ENCODE peak calls at places on chromosomes 6 and 20, in eight cellular contexts. S is nephron progenitor cell, N is foreskin fibroblast, W is type B pancreatic cell, L is fibroblast of pulmonary artery, I is HL-60, D is AG09309, E is mesothelial cell of epicardium. J is an unnamed sample.

GRCh38 chr20:45998761-45999160 is 9.9 kb upstream of the MMP9 start:
- DNase-seq in S (no peak), I (peak; percentile 88), N (no peak), W (no peak), E (no peak), D (no peak), L (no peak), J (peak; percentile 83)

GRCh38 chr6:134177753-134178229 is 125.4 kb upstream of the SLC2A12 start:
- DNase-seq in L (peak; percentile 81), W (no peak), I (peak; percentile 17), S (no peak), E (no peak), N (peak; percentile 84), D (peak; percentile 83), J (no peak)

GRCh38 chr6:83265384-83265783 is 72.2 kb downstream of the RWDD2A start:
- DNase-seq in I (no peak), N (peak; percentile 33), W (no peak), E (no peak), S (no peak), L (peak; percentile 35), D (no peak), J (no peak)

GRCh38 chr20:49539481-49540231 is 28.3 kb downstream of the PTGIS start:
- DNase-seq in N (no peak), E (no peak), L (no peak), D (no peak), W (no peak), I (no peak), S (no peak), J (no peak)

GRCh38 chr6:53432318-53433161 is 83.8 kb upstream of the ELOVL5 start:
- DNase-seq in W (no peak), D (peak; percentile 64), N (peak; percentile 69), L (peak; percentile 88), S (peak; percentile 10), I (peak; percentile 21), E (no peak), J (no peak)

GRCh38 chr20:11496382-11496781 is 421.3 kb upstream of the BTBD3 start:
- DNase-seq in I (no peak), S (peak; percentile 3), W (no peak), N (no peak), E (no peak), L (no peak), D (no peak), J (no peak)

GRCh38 chr6:127131275-127131674 is 12.8 kb downstream of the RSPO3 start:
- DNase-seq in S (no peak), N (no peak), W (no peak), L (no peak), I (no peak), E (no peak), D (no peak), J (no peak)

GRCh38 chr6:55643868-55644267 is 64.9 kb upstream of the HMGCLL1 start:
- DNase-seq in I (no peak), D (no peak), S (no peak), N (peak; percentile 46), W (no peak), L (peak; percentile 8), E (no peak), J (no peak)

GRCh38 chr20:59010995-59011873 is 4.2 kb upstream of the CTSZ start:
- DNase-seq in W (no peak), N (peak; percentile 74), L (peak; percentile 93), I (no peak), D (peak; percentile 68), E (no peak), S (no peak), J (no peak)

GRCh38 chr6:76416821-76417605 is 344.6 kb upstream of the IMPG1 start:
- DNase-seq in D (no peak), L (no peak), I (no peak), S (no peak), N (no peak), W (no peak), E (no peak), J (no peak)

GRCh38 chr20:17542481-17542880 is 11.3 kb upstream of the BFSP1 start:
- DNase-seq in S (no peak), E (no peak), W (no peak), L (no peak), I (no peak), N (no peak), D (no peak), J (no peak)

GRCh38 chr6:140956567-140957306 is 1176.0 kb upstream of the GJE1 start:
- DNase-seq in I (no peak), E (no peak), D (no peak), L (peak; percentile 6), W (no peak), S (no peak), N (peak; percentile 50), J (no peak)

GRCh38 chr6:147127587-147127986 is 76.6 kb upstream of the STXBP5 start:
- DNase-seq in W (no peak), S (no peak), I (no peak), N (no peak), L (no peak), D (no peak), E (no peak), J (no peak)

GRCh38 chr6:158642805-158643489 is 1.6 kb downstream of the DYNLT1 start:
- DNase-seq in N (no peak), L (peak; percentile 34), E (no peak), W (peak; percentile 11), D (no peak), S (no peak), I (no peak), J (no peak)

GRCh38 chr6:116208056-116208785 is 45.7 kb downstream of the TSPYL4 start:
- DNase-seq in E (no peak), S (no peak), W (no peak), N (no peak), I (no peak), L (no peak), D (no peak), J (no peak)

GRCh38 chr6:116210750-116211425 is 43.0 kb downstream of the TSPYL4 start:
- DNase-seq in S (no peak), W (no peak), L (peak; percentile 65), N (peak; percentile 58), D (peak; percentile 40), E (no peak), I (no peak), J (no peak)

GRCh38 chr6:116210316-116210715 is 43.6 kb downstream of the TSPYL4 start:
- DNase-seq in N (no peak), I (no peak), S (no peak), L (no peak), W (no peak), E (no peak), D (no peak), J (no peak)

GRCh38 chr6:116205318-116205717 is 48.6 kb downstream of the TSPYL4 start:
- DNase-seq in D (no peak), I (no peak), E (no peak), S (no peak), L (no peak), N (no peak), W (no peak), J (no peak)

GRCh38 chr6:116206231-116206903 is 47.5 kb downstream of the TSPYL4 start:
- DNase-seq in D (peak; percentile 20), N (no peak), E (no peak), I (no peak), L (peak; percentile 50), W (no peak), S (no peak), J (no peak)
- TF ChIP-seq CTCF in D (no peak), N (no peak), E (no peak), I (no peak), L (no peak), W (no peak), S (no peak), J (no peak)

GRCh38 chr6:144077881-144078280 is 17.5 kb downstream of the SF3B5 start:
- DNase-seq in E (no peak), I (no peak), D (no peak), N (no peak), S (no peak), W (no peak), L (no peak), J (no peak)

GRCh38 chr6:144075187-144075586 is 20.2 kb downstream of the SF3B5 start:
- DNase-seq in S (no peak), D (no peak), L (no peak), N (no peak), W (no peak), I (no peak), E (no peak), J (no peak)

GRCh38 chr6:144075884-144076283 is 19.5 kb downstream of the SF3B5 start:
- DNase-seq in L (no peak), D (no peak), N (no peak), I (no peak), E (no peak), W (no peak), S (no peak), J (no peak)
- TF ChIP-seq CTCF in L (no peak), D (no peak), N (no peak), I (no peak), E (no peak), W (no peak), S (no peak), J (no peak)

DNA sequence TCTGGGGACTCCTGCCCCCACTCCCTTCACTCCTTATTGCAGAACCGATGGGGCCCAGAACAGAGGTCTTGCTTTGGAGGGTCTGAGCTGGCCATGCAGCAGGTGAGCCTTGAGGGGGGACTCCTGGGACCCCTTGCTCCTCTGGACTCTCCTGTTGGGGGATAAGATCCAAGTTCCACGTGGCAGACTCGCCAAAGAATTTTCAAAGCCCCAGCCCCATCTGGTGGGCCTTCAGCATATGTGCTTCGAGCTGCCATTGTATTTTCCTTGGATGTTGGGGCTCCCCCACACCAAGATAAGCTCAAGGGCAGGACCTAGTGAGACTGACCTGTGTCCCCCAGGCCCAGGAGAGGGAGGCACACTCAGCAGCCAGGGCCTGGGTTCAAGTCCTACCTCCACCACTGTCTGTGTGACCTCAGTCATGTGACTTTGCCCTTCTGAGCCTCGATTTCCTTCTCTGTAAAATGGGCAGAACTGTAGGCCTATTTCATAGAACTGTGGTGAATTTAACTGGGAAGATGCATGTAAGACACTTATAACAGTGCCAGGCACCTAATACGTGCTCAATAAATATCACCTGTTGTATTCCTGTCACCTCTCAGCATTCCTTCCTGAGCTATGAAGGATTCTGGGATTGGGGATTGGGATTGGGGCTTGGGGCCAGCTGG is 115.5 kb downstream of the VEGFA start:
- DNase-seq in L (no peak), S (no peak), I (no peak), W (no peak), D (no peak), N (no peak), E (no peak), J (no peak)
- TF ChIP-seq CTCF in L (no peak), S (no peak), I (no peak), W (no peak), D (no peak), N (no peak), E (no peak), J (no peak)

GRCh38 chr6:117482240-117483003 is at the start of gene DCBLD1:
- DNase-seq in I (peak; percentile 66), S (peak; percentile 78), E (peak; percentile 47), N (peak; percentile 85), W (peak; percentile 75), L (peak; percentile 72), D (no peak), J (peak; percentile 94)

GRCh38 chr6:117484052-117484646 is 1.7 kb downstream of the DCBLD1 start:
- DNase-seq in E (no peak), D (no peak), L (no peak), S (no peak), I (no peak), N (no peak), W (no peak), J (no peak)

GRCh38 chr6:117483645-117484016 is 1.2 kb downstream of the DCBLD1 start:
- DNase-seq in L (peak; percentile 46), I (no peak), E (no peak), D (no peak), W (no peak), N (no peak), S (no peak), J (no peak)

GRCh38 chr6:117481926-117482239 is 591 bp upstream of the DCBLD1 start:
- DNase-seq in D (no peak), W (no peak), L (no peak), N (no peak), E (no peak), S (no peak), I (no peak), J (no peak)

GRCh38 chr6:117483004-117483644 is 650 bp downstream of the DCBLD1 start:
- DNase-seq in L (peak; percentile 52), S (peak; percentile 72), D (no peak), W (peak; percentile 77), I (peak; percentile 34), N (peak; percentile 37), E (peak; percentile 34), J (peak; percentile 89)
- TF ChIP-seq CTCF in L (no peak), S (no peak), D (no peak), W (no peak), I (no peak), N (no peak), E (no peak), J (no peak)

J was measured in spleen.